ENCODE peak calls at places on chromosomes 3 and 15, in five cellular contexts. P, V, R, N and J are unnamed samples.

GRCh38 chr3:196406806-196407470 is 25.3 kb downstream of the UBXN7 start:
- DNase-seq in P (no peak), R (no peak), V (no peak), N (peak), J (peak)

GRCh38 chr15:44370830-44371229 is 56.6 kb upstream of the CTDSPL2 start:
- DNase-seq in P (no peak), V (no peak), R (no peak), N (no peak), J (no peak)

GRCh38 chr15:75022808-75023193 is 589 bp upstream of the PPCDC start:
- DNase-seq in V (no peak), R (no peak), P (no peak), N (no peak), J (no peak)

GRCh38 chr3:101128786-101129185 is 135.6 kb upstream of the ABI3BP start:
- DNase-seq in P (no peak), N (peak), R (no peak), V (no peak), J (no peak)

GRCh38 chr3:150469031-150469930 is 61.2 kb downstream of the TSC22D2 start:
- DNase-seq in R (no peak), N (peak), P (no peak), V (no peak), J (peak)

GRCh38 chr3:172536505-172536904 is 13.3 kb upstream of the TNFSF10 start:
- DNase-seq in V (no peak), N (no peak), P (no peak), R (no peak), J (no peak)

GRCh38 chr15:40763801-40764765 is at the start of gene GCHFR:
- DNase-seq in R (peak), N (peak), P (peak), V (peak), J (peak)

GRCh38 chr3:141447391-141447790 is 39.4 kb upstream of the RASA2 start:
- DNase-seq in V (no peak), R (no peak), P (no peak), N (no peak), J (no peak)

GRCh38 chr3:135965506-135966348 is at the start of gene PPP2R3A:
- DNase-seq in R (peak), V (peak), P (peak), N (peak), J (peak)

GRCh38 chr15:80072285-80072684 is 12.8 kb downstream of the ZFAND6 start:
- DNase-seq in N (peak), P (no peak), R (peak), V (peak), J (peak)

GRCh38 chr15:76163429-76164020 is 103.7 kb downstream of the TMEM266 start:
- DNase-seq in P (peak), V (peak), R (no peak), N (no peak), J (no peak)

GRCh38 chr3:102480139-102480538 is 45.3 kb downstream of the ZPLD1 start:
- DNase-seq in P (no peak), V (no peak), R (no peak), N (no peak), J (no peak)

GRCh38 chr15:96330064-96330449 is 443 bp upstream of the NR2F2 start:
- DNase-seq in P (no peak), N (peak), R (no peak), V (no peak), J (peak)

GRCh38 chr3:183959214-183959613 is 58.5 kb downstream of the ABCC5 start:
- DNase-seq in N (no peak), P (no peak), R (no peak), V (no peak), J (no peak)

GRCh38 chr3:196793224-196793623 is 53.6 kb downstream of the PAK2 start:
- DNase-seq in V (no peak), R (no peak), P (no peak), N (peak), J (no peak)

GRCh38 chr15:65303687-65304392 is 637 bp upstream of the RNU5B-1 start:
- DNase-seq in V (peak), R (peak), N (peak), P (no peak), J (peak)

GRCh38 chr3:49602049-49602554 is 47.8 kb downstream of the BSN start:
- DNase-seq in N (no peak), V (no peak), R (no peak), P (no peak), J (no peak)

GRCh38 chr3:100402150-100402706 is 889 bp downstream of the LNP1 start:
- DNase-seq in V (peak), P (no peak), N (no peak), R (peak), J (peak)

GRCh38 chr3:32276279-32276841 is 37.9 kb downstream of the CMTM8 start:
- DNase-seq in N (peak), V (no peak), P (no peak), R (no peak), J (no peak)

GRCh38 chr15:48242015-48242414 is 35.9 kb downstream of the SLC12A1 start:
- DNase-seq in R (no peak), N (no peak), P (no peak), V (no peak), J (no peak)

GRCh38 chr15:48239334-48239733 is 33.2 kb downstream of the SLC12A1 start:
- DNase-seq in P (no peak), R (no peak), N (no peak), V (no peak), J (no peak)

GRCh38 chr15:48244923-48245322 is 38.8 kb downstream of the SLC12A1 start:
- DNase-seq in V (no peak), N (no peak), R (no peak), P (no peak), J (peak)

GRCh38 chr15:48242531-48242930 is 36.4 kb downstream of the SLC12A1 start:
- DNase-seq in R (no peak), N (no peak), P (no peak), V (no peak), J (no peak)
- TF ChIP-seq CTCF in R (no peak), N (no peak), P (no peak), V (no peak), J (no peak)

DNA sequence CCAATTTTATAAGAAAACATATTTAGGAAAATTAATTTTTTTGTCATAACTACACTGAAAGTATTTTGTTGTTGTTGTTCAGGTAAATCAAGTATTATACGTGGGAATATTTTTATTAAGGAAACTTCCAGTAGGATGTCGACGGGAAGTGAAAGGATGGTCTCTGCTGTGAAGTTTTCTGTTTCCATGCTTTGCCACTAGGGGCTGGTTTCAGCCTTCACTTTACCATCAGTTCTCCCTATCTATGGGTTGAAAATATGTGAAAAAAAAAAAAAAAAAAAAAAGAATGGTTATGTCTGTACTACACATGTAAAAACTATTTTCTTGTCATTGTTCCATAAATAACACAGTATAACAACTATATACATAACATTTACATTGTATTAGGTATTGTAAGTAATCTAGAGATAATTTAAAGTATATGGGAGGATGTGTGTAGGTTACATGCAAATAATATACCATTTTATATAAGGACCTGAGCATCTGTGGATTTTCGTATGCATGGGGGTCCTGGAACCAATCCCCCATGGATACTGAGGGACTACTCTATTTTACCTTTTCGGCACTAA is 136.7 kb downstream of the SMAD6 start:
- DNase-seq in V (no peak), N (peak), P (no peak), R (peak), J (peak)
- TF ChIP-seq CTCF in V (peak), N (peak), P (peak), R (peak), J (peak)

GRCh38 chr15:51401872-51402517 is 60.5 kb downstream of the GLDN start:
- DNase-seq in P (no peak), N (peak), R (no peak), V (peak), J (peak)

GRCh38 chr15:51403946-51404695 is 62.7 kb downstream of the GLDN start:
- DNase-seq in P (no peak), V (no peak), R (no peak), N (no peak), J (no peak)

GRCh38 chr15:51401065-51401780 is 59.8 kb downstream of the GLDN start:
- DNase-seq in R (no peak), P (no peak), V (no peak), N (no peak), J (no peak)

GRCh38 chr15:51405646-51406194 is 64.3 kb downstream of the GLDN start:
- DNase-seq in V (no peak), R (no peak), P (no peak), N (no peak), J (no peak)

DNA sequence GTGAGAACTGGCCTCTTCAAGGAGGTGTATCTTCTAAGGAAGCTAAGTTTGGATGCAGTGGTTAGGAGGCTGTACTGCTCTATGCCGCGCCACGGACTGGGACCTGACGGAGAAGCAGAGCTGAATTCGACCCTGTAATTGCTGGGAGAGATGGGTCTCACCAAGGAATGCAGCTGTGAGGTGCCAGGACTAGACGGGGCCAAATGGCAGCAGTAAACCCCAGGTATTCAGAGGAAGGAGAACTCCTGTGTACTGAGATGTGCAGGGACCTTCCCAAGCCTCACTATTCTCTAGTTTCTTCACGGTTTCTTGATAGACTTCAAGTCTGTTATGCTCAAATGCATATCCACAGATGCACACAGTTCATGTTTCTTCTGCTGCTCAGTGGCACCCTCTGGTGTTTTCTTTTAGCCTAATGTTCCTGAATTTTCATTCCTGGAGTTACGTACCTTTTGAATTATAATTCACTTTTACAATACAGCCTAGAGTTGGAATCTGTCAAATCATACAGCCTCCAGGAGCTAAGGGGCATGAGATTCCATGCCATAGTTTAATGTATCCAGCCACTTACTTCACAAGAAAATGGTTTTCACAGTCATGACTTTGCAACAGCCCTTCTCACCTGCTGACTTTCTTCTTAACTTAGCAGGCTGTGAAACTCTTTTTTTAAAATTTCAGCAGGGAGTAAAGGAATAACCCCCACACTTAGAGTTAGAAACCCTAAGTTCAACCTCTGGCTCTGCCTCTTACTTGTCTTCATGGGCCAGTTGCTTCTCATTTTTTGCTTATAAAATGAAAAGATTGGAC is 61.8 kb downstream of the GLDN start:
- DNase-seq in N (peak), R (peak), P (no peak), V (peak), J (peak)
- TF ChIP-seq CTCF in N (peak), R (peak), P (no peak), V (peak), J (peak)

DNA sequence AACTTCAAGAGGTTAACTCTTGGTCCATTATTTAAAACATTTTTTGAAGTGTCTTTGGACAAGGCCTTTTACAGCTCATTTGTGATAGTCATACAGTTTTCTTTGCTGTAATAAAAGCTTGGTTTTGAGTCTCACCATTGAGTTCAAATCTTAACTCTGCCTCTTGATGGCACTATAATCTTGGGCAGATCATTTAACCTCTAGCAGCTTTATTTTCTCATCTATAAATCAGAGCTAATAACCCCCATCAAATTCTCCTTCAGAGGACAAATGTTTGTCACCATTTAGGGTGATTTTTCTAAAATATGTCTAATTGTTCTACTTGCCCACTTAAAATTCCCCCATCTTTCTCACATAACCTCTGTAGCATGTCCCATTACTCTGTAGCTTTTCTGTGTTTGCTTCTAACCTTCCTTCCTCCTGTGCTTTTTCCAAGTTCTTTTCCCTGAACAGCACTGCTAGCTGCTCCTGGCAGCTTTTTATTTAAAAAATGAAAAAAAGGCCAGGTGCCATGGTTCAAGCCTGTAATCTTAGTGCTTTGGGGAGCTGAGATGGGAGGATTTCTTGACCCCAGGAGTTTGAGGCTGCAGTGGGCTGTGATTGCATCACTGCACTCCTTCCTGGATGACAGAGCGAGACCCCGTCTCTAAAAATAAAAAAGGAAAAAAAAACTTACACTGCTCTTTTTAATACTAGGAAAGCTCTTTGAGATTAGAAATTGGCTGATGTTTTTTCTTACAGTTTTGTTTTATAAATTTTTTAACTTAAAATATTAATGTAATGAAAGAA is 28.5 kb downstream of the UBE2E1 start:
- DNase-seq in R (peak), P (no peak), V (no peak), N (no peak), J (peak)
- TF ChIP-seq CTCF in R (peak), P (no peak), V (no peak), N (peak), J (peak)

GRCh38 chr15:24835301-24835700 is 119.5 kb upstream of the SNRPN start:
- DNase-seq in N (no peak), V (no peak), P (no peak), R (no peak), J (no peak)
- TF ChIP-seq CTCF in N (no peak), V (no peak), P (no peak), R (no peak), J (no peak)

GRCh38 chr3:113744941-113745272 is 1.1 kb downstream of the NAA50 start:
- DNase-seq in P (no peak), R (no peak), N (no peak), V (no peak), J (no peak)

GRCh38 chr3:113747719-113748046 is 848 bp downstream of the ATP6V1A start:
- DNase-seq in P (no peak), V (peak), N (no peak), R (peak), J (no peak)

GRCh38 chr3:113746955-113747718 is at the start of gene ATP6V1A:
- DNase-seq in N (no peak), V (peak), P (peak), R (peak), J (peak)

GRCh38 chr3:113746069-113746954 is at the start of gene NAA50:
- DNase-seq in P (peak), R (peak), V (peak), N (peak), J (peak)

GRCh38 chr3:113745273-113746068 is 578 bp downstream of the NAA50 start:
- DNase-seq in R (peak), V (peak), P (peak), N (peak), J (peak)
- TF ChIP-seq CTCF in R (peak), V (peak), P (peak), N (peak), J (peak)

GRCh38 chr15:71109130-71109529 is 6.1 kb upstream of the THSD4 start:
- DNase-seq in N (peak), V (no peak), P (no peak), R (no peak), J (no peak)
- TF ChIP-seq CTCF in N (peak), V (no peak), P (no peak), R (no peak), J (peak)

GRCh38 chr3:36591959-36592358 is 172.4 kb downstream of the DCLK3 start:
- DNase-seq in P (no peak), R (no peak), V (no peak), N (peak), J (no peak)
- TF ChIP-seq CTCF in P (no peak), R (no peak), V (peak), N (peak), J (peak)

DNA sequence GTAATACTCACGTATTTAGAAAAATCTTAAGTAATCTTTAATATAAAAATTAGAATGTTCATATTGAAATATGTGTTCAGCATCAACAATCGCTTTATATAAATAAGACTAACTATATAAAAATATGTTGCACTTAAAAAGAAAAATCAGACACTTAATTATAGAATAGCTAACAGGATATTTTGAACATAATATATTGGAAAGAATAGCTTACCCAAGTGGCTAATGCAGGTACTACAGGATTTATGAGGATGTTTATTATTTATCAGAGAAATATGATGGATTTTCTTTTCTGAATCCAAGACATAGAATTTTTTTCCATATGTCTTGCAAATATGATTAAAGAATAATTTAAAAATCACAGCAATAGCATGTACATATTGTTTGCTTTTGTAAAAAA is 567.9 kb upstream of the GBE1 start:
- DNase-seq in N (no peak), P (no peak), V (peak), R (no peak), J (no peak)
- TF ChIP-seq CTCF in N (no peak), P (no peak), V (peak), R (peak), J (peak)

DNA sequence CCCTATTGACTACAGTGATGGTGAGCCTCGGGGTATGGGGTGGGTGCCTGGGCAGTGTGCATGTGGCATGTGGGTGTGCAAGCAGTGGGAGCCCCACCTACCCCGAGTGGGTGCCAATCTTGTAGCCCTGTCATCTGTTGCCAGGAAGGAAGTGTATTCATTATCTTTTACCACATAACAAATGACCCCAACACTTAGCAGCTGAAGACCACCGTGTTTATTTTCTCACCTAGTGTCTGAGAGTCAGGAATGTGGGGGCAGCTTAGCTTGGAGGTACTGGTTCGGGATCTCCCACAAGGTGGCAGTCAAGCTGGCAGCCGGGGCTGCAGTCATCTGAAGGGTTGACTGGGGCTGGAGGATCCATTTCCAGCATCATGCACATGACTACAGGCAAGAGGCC is 21.7 kb downstream of the XYLB start:
- DNase-seq in R (no peak), N (no peak), P (peak), V (no peak), J (no peak)
- TF ChIP-seq CTCF in R (peak), N (peak), P (no peak), V (no peak), J (no peak)